ENCODE peak calls at places on chromosome 19, in four cellular contexts. One of them, this sample, is unnamed.

GRCh38 chr19:6738726-6739389 is 622 bp upstream of the TRIP10 start:
- DNase-seq in HepG2: no peak
- DNase-seq in SK-N-SH: no peak
- DNase-seq in GM12878: no peak
- DNase-seq in this sample: no peak

GRCh38 chr19:35084078-35084762 is 31.4 kb upstream of the FXYD3 start:
- DNase-seq in HepG2: no peak
- DNase-seq in SK-N-SH: no peak
- DNase-seq in GM12878: no peak
- DNase-seq in this sample: no peak

GRCh38 chr19:15299568-15300409 is 32.5 kb downstream of the BRD4 start:
- DNase-seq in HepG2: no peak
- DNase-seq in SK-N-SH: no peak
- DNase-seq in GM12878: no peak
- DNase-seq in this sample: no peak

GRCh38 chr19:17001603-17002183 is 24.9 kb downstream of the CPAMD8 start:
- DNase-seq in HepG2: no peak
- DNase-seq in SK-N-SH: no peak
- DNase-seq in GM12878: no peak
- DNase-seq in this sample: no peak

GRCh38 chr19:19468424-19469050 is 46.8 kb downstream of the TSSK6 start:
- DNase-seq in HepG2: no peak
- DNase-seq in SK-N-SH: peak; percentile 46
- DNase-seq in GM12878: no peak
- DNase-seq in this sample: no peak

GRCh38 chr19:38400361-38400760 is 2.5 kb upstream of the FAM98C start:
- DNase-seq in HepG2: no peak
- DNase-seq in SK-N-SH: no peak
- DNase-seq in GM12878: no peak
- DNase-seq in this sample: no peak

GRCh38 chr19:489418-490196 is 6.7 kb upstream of the MADCAM1 start:
- DNase-seq in HepG2: peak; percentile 45
- DNase-seq in SK-N-SH: peak; percentile 70
- DNase-seq in GM12878: no peak
- DNase-seq in this sample: no peak

GRCh38 chr19:29507081-29507860 is 18.5 kb upstream of the VSTM2B start:
- DNase-seq in HepG2: no peak
- DNase-seq in SK-N-SH: no peak
- DNase-seq in GM12878: no peak
- DNase-seq in this sample: no peak

GRCh38 chr19:51250786-51251452 is at the start of gene SIGLECL1:
- DNase-seq in HepG2: no peak
- DNase-seq in SK-N-SH: no peak
- DNase-seq in GM12878: no peak
- DNase-seq in this sample: no peak

GRCh38 chr19:36775768-36776167 is 3.2 kb upstream of the ZNF850 start:
- DNase-seq in HepG2: no peak
- DNase-seq in SK-N-SH: no peak
- DNase-seq in GM12878: no peak
- DNase-seq in this sample: no peak

GRCh38 chr19:18802354-18802753 is 11.2 kb upstream of the COMP start:
- DNase-seq in HepG2: peak; percentile 50
- DNase-seq in SK-N-SH: peak; percentile 51
- DNase-seq in GM12878: no peak
- DNase-seq in this sample: no peak

GRCh38 chr19:1018393-1018792 is 2.5 kb downstream of the TMEM259 start:
- DNase-seq in HepG2: no peak
- DNase-seq in SK-N-SH: no peak
- DNase-seq in GM12878: no peak
- DNase-seq in this sample: no peak

GRCh38 chr19:16136185-16137067 is 7.1 kb upstream of the HSH2D start:
- DNase-seq in HepG2: no peak
- DNase-seq in SK-N-SH: no peak
- DNase-seq in GM12878: no peak
- DNase-seq in this sample: no peak

GRCh38 chr19:17834350-17835181 is 13.2 kb downstream of the JAK3 start:
- DNase-seq in HepG2: no peak
- DNase-seq in SK-N-SH: no peak
- DNase-seq in GM12878: no peak
- DNase-seq in this sample: peak; percentile 35

GRCh38 chr19:29610574-29611271 is 4.6 kb downstream of the POP4 start:
- DNase-seq in HepG2: peak; percentile 64
- DNase-seq in SK-N-SH: peak; percentile 90
- DNase-seq in GM12878: peak; percentile 75
- DNase-seq in this sample: peak; percentile 96

GRCh38 chr19:4053423-4054324 is 13.0 kb downstream of the ZBTB7A start:
- DNase-seq in HepG2: no peak
- DNase-seq in SK-N-SH: no peak
- DNase-seq in GM12878: no peak
- DNase-seq in this sample: no peak

GRCh38 chr19:9354651-9355050 is 8.2 kb upstream of the ZNF177 start:
- DNase-seq in HepG2: no peak
- DNase-seq in SK-N-SH: peak; percentile 50
- DNase-seq in GM12878: no peak
- DNase-seq in this sample: no peak

GRCh38 chr19:46299004-46299509 is 2.2 kb downstream of the HIF3A start:
- DNase-seq in HepG2: peak; percentile 54
- DNase-seq in SK-N-SH: peak; percentile 99
- DNase-seq in GM12878: no peak
- DNase-seq in this sample: peak; percentile 95

GRCh38 chr19:1999856-2000515 is 15.5 kb downstream of the BTBD2 start:
- DNase-seq in HepG2: no peak
- DNase-seq in SK-N-SH: no peak
- DNase-seq in GM12878: no peak
- DNase-seq in this sample: no peak

GRCh38 chr19:6161271-6161850 is 25.9 kb downstream of the ACSBG2 start:
- DNase-seq in HepG2: peak; percentile 13
- DNase-seq in SK-N-SH: peak; percentile 13
- DNase-seq in GM12878: peak; percentile 52
- DNase-seq in this sample: peak; percentile 48

GRCh38 chr19:4501691-4502090 is 16.6 kb downstream of the PLIN4 start:
- DNase-seq in HepG2: no peak
- DNase-seq in SK-N-SH: no peak
- DNase-seq in GM12878: no peak
- DNase-seq in this sample: no peak

GRCh38 chr19:3068071-3068470 is 5.8 kb upstream of the TLE5 start:
- DNase-seq in HepG2: no peak
- DNase-seq in SK-N-SH: peak; percentile 82
- DNase-seq in GM12878: no peak
- DNase-seq in this sample: no peak

GRCh38 chr19:38851622-38852230 is 1.9 kb upstream of the HNRNPL start:
- DNase-seq in HepG2: peak; percentile 79
- DNase-seq in SK-N-SH: peak; percentile 95
- DNase-seq in GM12878: no peak
- DNase-seq in this sample: peak; percentile 98

GRCh38 chr19:3809881-3810707 is 23.9 kb upstream of the MATK start:
- DNase-seq in HepG2: no peak
- DNase-seq in SK-N-SH: no peak
- DNase-seq in GM12878: no peak
- DNase-seq in this sample: no peak

GRCh38 chr19:3782903-3783302 is 3.3 kb downstream of the MATK start:
- DNase-seq in HepG2: no peak
- DNase-seq in SK-N-SH: no peak
- DNase-seq in GM12878: no peak
- DNase-seq in this sample: no peak

GRCh38 chr19:39335168-39335567 is 675 bp downstream of the GMFG start:
- DNase-seq in HepG2: no peak
- DNase-seq in SK-N-SH: peak; percentile 14
- DNase-seq in GM12878: no peak
- DNase-seq in this sample: no peak

GRCh38 chr19:1725100-1726064 is 27.9 kb upstream of the ONECUT3 start:
- DNase-seq in HepG2: peak; percentile 25
- DNase-seq in SK-N-SH: peak; percentile 100
- DNase-seq in GM12878: no peak
- DNase-seq in this sample: no peak

GRCh38 chr19:18098891-18099622 is 1.5 kb downstream of the MAST3 start:
- DNase-seq in HepG2: no peak
- DNase-seq in SK-N-SH: no peak
- DNase-seq in GM12878: peak; percentile 84
- DNase-seq in this sample: no peak

GRCh38 chr19:21569497-21569870 is 64.1 kb downstream of the ZNF429 start:
- DNase-seq in HepG2: no peak
- DNase-seq in SK-N-SH: no peak
- DNase-seq in GM12878: no peak
- DNase-seq in this sample: no peak

GRCh38 chr19:4058696-4059492 is 7.8 kb downstream of the ZBTB7A start:
- DNase-seq in HepG2: no peak
- DNase-seq in SK-N-SH: no peak
- DNase-seq in GM12878: no peak
- DNase-seq in this sample: no peak

GRCh38 chr19:56137405-56137804 is 3.7 kb upstream of the ZNF444 start:
- DNase-seq in HepG2: no peak
- DNase-seq in SK-N-SH: no peak
- DNase-seq in GM12878: no peak
- DNase-seq in this sample: no peak

GRCh38 chr19:22622901-22623840 is 11.0 kb upstream of the ZNF492 start:
- DNase-seq in HepG2: no peak
- DNase-seq in SK-N-SH: peak; percentile 83
- DNase-seq in GM12878: no peak
- DNase-seq in this sample: no peak

GRCh38 chr19:35446194-35446593 is 1.9 kb upstream of the FFAR2 start:
- DNase-seq in HepG2: no peak
- DNase-seq in SK-N-SH: no peak
- DNase-seq in GM12878: no peak
- DNase-seq in this sample: no peak

GRCh38 chr19:34145741-34146202 is 26.5 kb upstream of the LSM14A start:
- DNase-seq in HepG2: peak; percentile 46
- DNase-seq in SK-N-SH: peak; percentile 74
- DNase-seq in GM12878: no peak
- DNase-seq in this sample: peak; percentile 75

GRCh38 chr19:37932985-37933953 is 26.3 kb downstream of the SIPA1L3 start:
- DNase-seq in HepG2: peak; percentile 38
- DNase-seq in SK-N-SH: peak; percentile 35
- DNase-seq in GM12878: no peak
- DNase-seq in this sample: peak; percentile 88

GRCh38 chr19:23817519-23817918 is 58.8 kb upstream of the ZNF681 start:
- DNase-seq in HepG2: peak; percentile 22
- DNase-seq in SK-N-SH: peak; percentile 24
- DNase-seq in GM12878: no peak
- DNase-seq in this sample: no peak

GRCh38 chr19:28020631-28021315 is 1192.2 kb downstream of the UQCRFS1 start:
- DNase-seq in HepG2: no peak
- DNase-seq in SK-N-SH: no peak
- DNase-seq in GM12878: no peak
- DNase-seq in this sample: no peak

GRCh38 chr19:32917612-32917996 is 48.0 kb upstream of the SLC7A9 start:
- DNase-seq in HepG2: no peak
- DNase-seq in SK-N-SH: no peak
- DNase-seq in GM12878: no peak
- DNase-seq in this sample: no peak

GRCh38 chr19:32921624-32922023 is 50.1 kb downstream of the CEP89 start:
- DNase-seq in HepG2: no peak
- DNase-seq in SK-N-SH: no peak
- DNase-seq in GM12878: no peak
- DNase-seq in this sample: no peak

GRCh38 chr19:32919365-32919764 is 49.8 kb upstream of the SLC7A9 start:
- DNase-seq in HepG2: no peak
- DNase-seq in SK-N-SH: no peak
- DNase-seq in GM12878: no peak
- DNase-seq in this sample: no peak

GRCh38 chr19:32914879-32915278 is 45.3 kb upstream of the SLC7A9 start:
- DNase-seq in HepG2: no peak
- DNase-seq in SK-N-SH: no peak
- DNase-seq in GM12878: no peak
- DNase-seq in this sample: no peak

GRCh38 chr19:32916969-32917611 is 47.5 kb upstream of the SLC7A9 start:
- DNase-seq in HepG2: no peak
- DNase-seq in SK-N-SH: no peak
- DNase-seq in GM12878: no peak
- DNase-seq in this sample: no peak
- TF ChIP-seq PBX3 in HepG2: no peak
- TF ChIP-seq PBX3 in SK-N-SH: no peak
- TF ChIP-seq PBX3 in GM12878: no peak
- TF ChIP-seq PBX3 in this sample: no peak

GRCh38 chr19:12949363-12950284 is 4.0 kb downstream of the RAD23A start:
- DNase-seq in HepG2: no peak
- DNase-seq in SK-N-SH: no peak
- DNase-seq in GM12878: no peak
- DNase-seq in this sample: no peak

GRCh38 chr19:12948597-12949362 is 3.1 kb downstream of the RAD23A start:
- DNase-seq in HepG2: no peak
- DNase-seq in SK-N-SH: no peak
- DNase-seq in GM12878: no peak
- DNase-seq in this sample: no peak

GRCh38 chr19:12946092-12946845 is 607 bp downstream of the RAD23A start:
- DNase-seq in HepG2: peak; percentile 71
- DNase-seq in SK-N-SH: peak; percentile 85
- DNase-seq in GM12878: no peak
- DNase-seq in this sample: no peak

GRCh38 chr19:12945479-12946091 is at the start of gene RAD23A:
- DNase-seq in HepG2: peak; percentile 93
- DNase-seq in SK-N-SH: peak; percentile 95
- DNase-seq in GM12878: peak; percentile 94
- DNase-seq in this sample: peak; percentile 68

GRCh38 chr19:12947702-12948596 is 2.3 kb downstream of the RAD23A start:
- DNase-seq in HepG2: no peak
- DNase-seq in SK-N-SH: no peak
- DNase-seq in GM12878: no peak
- DNase-seq in this sample: no peak
- TF ChIP-seq PBX3 in HepG2: no peak
- TF ChIP-seq PBX3 in SK-N-SH: no peak
- TF ChIP-seq PBX3 in GM12878: no peak
- TF ChIP-seq PBX3 in this sample: no peak

GRCh38 chr19:10730932-10731331 is 13.1 kb downstream of the DNM2 start:
- DNase-seq in HepG2: no peak
- DNase-seq in SK-N-SH: no peak
- DNase-seq in GM12878: no peak
- DNase-seq in this sample: no peak
- TF ChIP-seq PBX3 in HepG2: no peak
- TF ChIP-seq PBX3 in SK-N-SH: no peak
- TF ChIP-seq PBX3 in GM12878: no peak
- TF ChIP-seq PBX3 in this sample: no peak

GRCh38 chr19:40347476-40348124 is 597 bp downstream of the C19orf47 start:
- DNase-seq in HepG2: no peak
- DNase-seq in SK-N-SH: no peak
- DNase-seq in GM12878: no peak
- DNase-seq in this sample: no peak
- TF ChIP-seq PBX3 in HepG2: no peak
- TF ChIP-seq PBX3 in SK-N-SH: no peak
- TF ChIP-seq PBX3 in GM12878: no peak
- TF ChIP-seq PBX3 in this sample: no peak